ENCODE peak calls at places on chromosome 9, in nine cellular contexts. H is stimulated activated CD4-positive, alpha-beta T cell treated with anti-CD3 and anti-CD28 coated beads, Interleukin-12 subunit alpha, Interleukin-12 subunit beta, amount 100 ng/mL, for 4 hours; O is NCI-H1417; X is HTR-8/SVneo; K is ovary; A is activated CD8-positive, alpha-beta memory T cell treated with anti-CD3 and anti-CD28 coated beads, Interleukin-2, amount 50 U/mL, for 4 hours; E is NAMALWA; U is iris pigment epithelial cell; J is central memory CD8-positive, alpha-beta T cell. R is an unnamed sample.

GRCh38 chr9:129998491-129999122 is 44.4 kb downstream of the FNBP1 start:
- DNase-seq in H (no peak), O (no peak), X (no peak), K (no peak), A (no peak), E (no peak), U (no peak), J (no peak), R (no peak)

GRCh38 chr9:123399803-123400378 is 43.9 kb downstream of the CRB2 start:
- DNase-seq in H (no peak), O (no peak), X (peak; percentile 22), K (no peak), A (no peak), E (peak; percentile 36), U (no peak), J (no peak), R (no peak)

GRCh38 chr9:93368437-93368836 is 83.0 kb upstream of the FAM120A start:
- DNase-seq in H (no peak), O (no peak), X (no peak), K (no peak), A (no peak), E (no peak), U (no peak), J (no peak), R (no peak)

GRCh38 chr9:76445976-76446375 is 13.0 kb upstream of the GCNT1 start:
- DNase-seq in H (no peak), O (no peak), X (no peak), K (no peak), A (no peak), E (no peak), U (no peak), J (no peak), R (no peak)

GRCh38 chr9:112443636-112444035 is 43.0 kb upstream of the KIAA1958 start:
- DNase-seq in H (no peak), O (no peak), X (no peak), K (no peak), A (no peak), E (no peak), U (no peak), J (no peak), R (no peak)

GRCh38 chr9:93143830-93144530 is 9.9 kb upstream of the NINJ1 start:
- DNase-seq in H (no peak), O (no peak), X (no peak), K (no peak), A (peak; percentile 44), E (peak; percentile 39), U (no peak), J (peak; percentile 61), R (no peak)

GRCh38 chr9:137630684-137631083 is 11.9 kb downstream of the EHMT1 start:
- DNase-seq in H (no peak), O (no peak), X (no peak), K (no peak), A (no peak), E (no peak), U (peak; percentile 24), J (no peak), R (no peak)

GRCh38 chr9:128687453-128687852 is 1.6 kb upstream of the SET start:
- DNase-seq in H (no peak), O (no peak), X (no peak), K (no peak), A (no peak), E (no peak), U (no peak), J (no peak), R (no peak)